ENCODE peak calls at places on chromosomes 3 and 15, in five cellular contexts. One of them, this sample, is unnamed.

GRCh38 chr3:133412511-133413165 is 12.8 kb downstream of the BFSP2 start:
- DNase-seq in dorsolateral prefrontal cortex: no peak
- DNase-seq in ascending aorta: no peak
- DNase-seq in thoracic aorta: no peak
- DNase-seq in brain microvascular endothelial cell: peak; percentile 77
- DNase-seq in this sample: no peak

GRCh38 chr3:3160826-3161225 is 18.7 kb downstream of the CRBN start:
- DNase-seq in dorsolateral prefrontal cortex: no peak
- DNase-seq in ascending aorta: no peak
- DNase-seq in thoracic aorta: no peak
- DNase-seq in brain microvascular endothelial cell: no peak
- DNase-seq in this sample: no peak

GRCh38 chr15:61047783-61048182 is 181.3 kb downstream of the RORA start:
- DNase-seq in dorsolateral prefrontal cortex: no peak
- DNase-seq in ascending aorta: no peak
- DNase-seq in thoracic aorta: no peak
- DNase-seq in brain microvascular endothelial cell: peak; percentile 29
- DNase-seq in this sample: no peak

GRCh38 chr3:10192953-10193691 is 28.4 kb downstream of the IRAK2 start:
- DNase-seq in dorsolateral prefrontal cortex: no peak
- DNase-seq in ascending aorta: peak; percentile 82
- DNase-seq in thoracic aorta: no peak
- DNase-seq in brain microvascular endothelial cell: peak; percentile 93
- DNase-seq in this sample: no peak

GRCh38 chr3:138265745-138266144 is 63.9 kb downstream of the NME9 start:
- DNase-seq in dorsolateral prefrontal cortex: no peak
- DNase-seq in ascending aorta: no peak
- DNase-seq in thoracic aorta: no peak
- DNase-seq in brain microvascular endothelial cell: no peak
- DNase-seq in this sample: no peak

GRCh38 chr3:178584722-178585121 is 48.5 kb downstream of the KCNMB2 start:
- DNase-seq in dorsolateral prefrontal cortex: no peak
- DNase-seq in ascending aorta: no peak
- DNase-seq in thoracic aorta: no peak
- DNase-seq in brain microvascular endothelial cell: no peak
- DNase-seq in this sample: no peak

GRCh38 chr15:100105101-100105500 is 236.7 kb downstream of the ADAMTS17 start:
- DNase-seq in dorsolateral prefrontal cortex: peak; percentile 25
- DNase-seq in ascending aorta: peak; percentile 34
- DNase-seq in thoracic aorta: no peak
- DNase-seq in brain microvascular endothelial cell: no peak
- DNase-seq in this sample: no peak

GRCh38 chr3:108296239-108296638 is at the start of gene HHLA2:
- DNase-seq in dorsolateral prefrontal cortex: no peak
- DNase-seq in ascending aorta: no peak
- DNase-seq in thoracic aorta: no peak
- DNase-seq in brain microvascular endothelial cell: no peak
- DNase-seq in this sample: no peak

GRCh38 chr3:156050918-156051317 is 69.5 kb upstream of the KCNAB1 start:
- DNase-seq in dorsolateral prefrontal cortex: no peak
- DNase-seq in ascending aorta: no peak
- DNase-seq in thoracic aorta: no peak
- DNase-seq in brain microvascular endothelial cell: no peak
- DNase-seq in this sample: no peak

GRCh38 chr15:26773485-26773877 is 615 bp upstream of the GABRB3 start:
- DNase-seq in dorsolateral prefrontal cortex: no peak
- DNase-seq in ascending aorta: no peak
- DNase-seq in thoracic aorta: no peak
- DNase-seq in brain microvascular endothelial cell: no peak
- DNase-seq in this sample: no peak

GRCh38 chr3:184085389-184085852 is 11.4 kb upstream of the HTR3E start:
- DNase-seq in dorsolateral prefrontal cortex: no peak
- DNase-seq in ascending aorta: no peak
- DNase-seq in thoracic aorta: no peak
- DNase-seq in brain microvascular endothelial cell: no peak
- DNase-seq in this sample: no peak

GRCh38 chr3:189460511-189460910 is 170.7 kb upstream of the TP63 start:
- DNase-seq in dorsolateral prefrontal cortex: no peak
- DNase-seq in ascending aorta: no peak
- DNase-seq in thoracic aorta: no peak
- DNase-seq in brain microvascular endothelial cell: no peak
- DNase-seq in this sample: no peak

GRCh38 chr3:189464800-189465199 is 166.4 kb upstream of the TP63 start:
- DNase-seq in dorsolateral prefrontal cortex: no peak
- DNase-seq in ascending aorta: no peak
- DNase-seq in thoracic aorta: no peak
- DNase-seq in brain microvascular endothelial cell: no peak
- DNase-seq in this sample: no peak

DNA sequence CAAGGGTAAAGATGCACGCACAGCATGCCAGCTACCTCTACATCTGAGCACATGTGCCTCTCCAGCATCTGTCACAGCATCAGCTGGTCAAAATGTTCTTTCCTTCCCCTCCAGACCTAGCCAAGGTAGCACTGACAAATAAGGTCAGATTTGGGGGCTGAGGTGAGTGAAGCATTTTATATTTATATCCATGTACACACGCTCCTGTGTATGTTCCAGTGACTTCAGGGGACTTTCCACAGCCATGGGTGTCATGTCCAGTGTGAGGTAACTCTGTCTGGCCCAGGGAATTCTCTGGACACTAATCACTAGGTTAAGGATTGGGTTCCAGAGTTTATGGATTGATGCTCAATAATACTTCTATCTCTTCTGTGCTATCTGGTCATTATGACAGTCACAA is 165.2 kb upstream of the TP63 start:
- DNase-seq in dorsolateral prefrontal cortex: no peak
- DNase-seq in ascending aorta: no peak
- DNase-seq in thoracic aorta: no peak
- DNase-seq in brain microvascular endothelial cell: no peak
- DNase-seq in this sample: no peak
- TF ChIP-seq CTCF in dorsolateral prefrontal cortex: no peak
- TF ChIP-seq CTCF in ascending aorta: no peak
- TF ChIP-seq CTCF in thoracic aorta: no peak
- TF ChIP-seq CTCF in brain microvascular endothelial cell: no peak
- TF ChIP-seq CTCF in this sample: no peak

GRCh38 chr3:99706410-99706809 is 68.0 kb downstream of the COL8A1 start:
- DNase-seq in dorsolateral prefrontal cortex: no peak
- DNase-seq in ascending aorta: no peak
- DNase-seq in thoracic aorta: no peak
- DNase-seq in brain microvascular endothelial cell: no peak
- DNase-seq in this sample: no peak

GRCh38 chr3:99700637-99701268 is 62.4 kb downstream of the COL8A1 start:
- DNase-seq in dorsolateral prefrontal cortex: no peak
- DNase-seq in ascending aorta: no peak
- DNase-seq in thoracic aorta: no peak
- DNase-seq in brain microvascular endothelial cell: peak; percentile 87
- DNase-seq in this sample: no peak

GRCh38 chr3:99702953-99703352 is 64.6 kb downstream of the COL8A1 start:
- DNase-seq in dorsolateral prefrontal cortex: no peak
- DNase-seq in ascending aorta: no peak
- DNase-seq in thoracic aorta: no peak
- DNase-seq in brain microvascular endothelial cell: peak; percentile 47
- DNase-seq in this sample: no peak

GRCh38 chr3:99703535-99703934 is 65.1 kb downstream of the COL8A1 start:
- DNase-seq in dorsolateral prefrontal cortex: no peak
- DNase-seq in ascending aorta: no peak
- DNase-seq in thoracic aorta: no peak
- DNase-seq in brain microvascular endothelial cell: no peak
- DNase-seq in this sample: no peak

GRCh38 chr3:99704417-99704816 is 66.0 kb downstream of the COL8A1 start:
- DNase-seq in dorsolateral prefrontal cortex: no peak
- DNase-seq in ascending aorta: no peak
- DNase-seq in thoracic aorta: no peak
- DNase-seq in brain microvascular endothelial cell: no peak
- DNase-seq in this sample: no peak
- TF ChIP-seq CTCF in dorsolateral prefrontal cortex: no peak
- TF ChIP-seq CTCF in ascending aorta: no peak
- TF ChIP-seq CTCF in thoracic aorta: no peak
- TF ChIP-seq CTCF in brain microvascular endothelial cell: no peak
- TF ChIP-seq CTCF in this sample: no peak

DNA sequence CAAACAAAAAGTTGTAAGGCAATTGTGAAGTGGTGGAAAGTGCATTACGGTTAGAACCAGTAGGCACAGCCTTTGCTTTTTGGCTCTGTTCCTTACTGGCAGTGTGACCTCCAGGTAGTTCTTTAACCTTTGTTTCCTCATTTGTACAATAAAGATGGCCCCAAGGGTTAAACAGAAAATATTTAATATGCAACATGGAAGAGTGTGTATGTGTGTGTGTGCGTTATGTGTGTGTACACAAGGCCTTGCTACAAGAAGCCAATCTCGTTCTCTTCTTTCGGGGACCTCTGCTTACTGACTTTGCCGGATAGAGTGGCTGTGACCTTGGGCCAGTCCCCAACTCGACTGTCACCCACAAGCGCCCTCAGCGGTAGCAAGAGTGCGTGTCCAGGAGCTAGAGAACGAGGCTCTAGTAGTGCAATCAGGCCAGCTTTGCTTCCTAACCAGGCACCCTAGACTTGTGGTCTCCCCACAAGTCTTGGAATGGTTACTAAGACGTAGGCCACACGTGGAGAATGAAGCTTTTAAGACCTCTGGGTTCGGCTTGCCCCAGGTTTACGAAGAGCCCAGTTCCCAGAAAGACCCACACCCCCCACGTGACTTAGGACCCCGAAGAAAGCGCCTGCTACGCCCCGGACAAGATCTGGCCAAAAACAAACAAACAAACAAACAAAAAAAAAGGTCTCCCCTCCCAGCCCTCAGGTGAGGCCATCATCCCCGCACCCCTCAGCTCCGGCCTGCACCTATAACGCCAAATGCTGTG is 593 bp downstream of the CIAO2A start:
- DNase-seq in dorsolateral prefrontal cortex: no peak
- DNase-seq in ascending aorta: no peak
- DNase-seq in thoracic aorta: no peak
- DNase-seq in brain microvascular endothelial cell: peak; percentile 50
- DNase-seq in this sample: no peak
- TF ChIP-seq CTCF in dorsolateral prefrontal cortex: no peak
- TF ChIP-seq CTCF in ascending aorta: no peak
- TF ChIP-seq CTCF in thoracic aorta: no peak
- TF ChIP-seq CTCF in brain microvascular endothelial cell: peak; percentile 25
- TF ChIP-seq CTCF in this sample: no peak

DNA sequence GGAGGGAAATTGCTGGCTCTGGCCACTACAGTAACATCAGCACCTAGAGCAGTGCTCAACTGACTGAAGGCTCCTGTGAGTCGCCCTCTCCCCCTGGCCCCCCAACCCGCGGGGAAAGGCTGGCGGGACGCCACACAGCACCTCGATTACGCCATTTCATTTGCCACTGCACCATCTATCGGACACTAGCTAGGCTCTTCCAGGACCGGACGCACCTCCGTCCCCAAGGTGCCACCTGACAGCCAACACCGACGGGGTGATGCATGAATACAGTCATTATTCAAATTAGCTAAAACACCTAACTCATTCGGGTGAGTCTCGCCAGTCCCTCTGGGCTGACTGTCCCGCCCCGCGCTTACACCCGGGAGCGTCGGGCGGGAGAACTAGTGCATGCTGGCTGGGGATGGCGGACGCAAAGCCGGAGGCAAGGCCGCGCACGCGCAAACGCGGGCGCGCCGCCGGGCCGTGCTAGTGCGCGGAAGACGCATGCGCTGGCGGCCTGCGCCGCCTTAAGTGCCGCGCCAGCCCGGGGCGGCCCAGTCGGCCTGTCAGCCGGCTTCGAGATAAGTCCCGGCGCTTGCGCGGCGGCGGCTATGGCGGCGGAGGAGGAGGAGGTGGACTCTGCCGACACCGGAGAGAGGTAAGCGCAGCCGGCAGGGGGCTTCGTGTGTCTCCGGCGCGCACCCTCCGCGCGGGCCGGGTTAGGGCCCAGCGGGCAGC is at the start of gene ABHD5:
- DNase-seq in dorsolateral prefrontal cortex: peak; percentile 87
- DNase-seq in ascending aorta: peak; percentile 92
- DNase-seq in thoracic aorta: peak; percentile 50
- DNase-seq in brain microvascular endothelial cell: peak; percentile 85
- DNase-seq in this sample: peak; percentile 57
- TF ChIP-seq CTCF in dorsolateral prefrontal cortex: no peak
- TF ChIP-seq CTCF in ascending aorta: no peak
- TF ChIP-seq CTCF in thoracic aorta: no peak
- TF ChIP-seq CTCF in brain microvascular endothelial cell: peak; percentile 42
- TF ChIP-seq CTCF in this sample: no peak